ENCODE peak calls at places on chromosomes 5 and 9, in four cellular contexts. One of them, this sample, is unnamed.

GRCh38 chr5:98432378-98432777 is 341.1 kb upstream of the RGMB start:
- DNase-seq in stimulated activated CD8-positive, alpha-beta memory T cell treated with anti-CD3 and anti-CD28 coated beads, Interleukin-7, amount 100 ng/mL, for 1 hour: no peak
- DNase-seq in NCI-H82: no peak
- DNase-seq in substantia nigra: no peak
- DNase-seq in this sample: no peak

GRCh38 chr5:40736103-40736875 is 19.5 kb downstream of the TTC33 start:
- DNase-seq in substantia nigra: no peak
- DNase-seq in stimulated activated CD8-positive, alpha-beta memory T cell treated with anti-CD3 and anti-CD28 coated beads, Interleukin-7, amount 100 ng/mL, for 1 hour: no peak
- DNase-seq in NCI-H82: peak; percentile 38
- DNase-seq in this sample: no peak

GRCh38 chr9:115680226-115680625 is 473.4 kb upstream of the PAPPA start:
- DNase-seq in substantia nigra: no peak
- DNase-seq in stimulated activated CD8-positive, alpha-beta memory T cell treated with anti-CD3 and anti-CD28 coated beads, Interleukin-7, amount 100 ng/mL, for 1 hour: no peak
- DNase-seq in NCI-H82: no peak
- DNase-seq in this sample: no peak

GRCh38 chr5:8633259-8633658 is 764.3 kb downstream of the MTRR start:
- DNase-seq in NCI-H82: no peak
- DNase-seq in stimulated activated CD8-positive, alpha-beta memory T cell treated with anti-CD3 and anti-CD28 coated beads, Interleukin-7, amount 100 ng/mL, for 1 hour: no peak
- DNase-seq in substantia nigra: no peak
- DNase-seq in this sample: no peak

GRCh38 chr5:135216072-135216812 is 182.2 kb upstream of the PITX1 start:
- DNase-seq in stimulated activated CD8-positive, alpha-beta memory T cell treated with anti-CD3 and anti-CD28 coated beads, Interleukin-7, amount 100 ng/mL, for 1 hour: no peak
- DNase-seq in NCI-H82: no peak
- DNase-seq in substantia nigra: no peak
- DNase-seq in this sample: no peak

GRCh38 chr9:105912868-105913516 is 218.7 kb downstream of the TMEM38B start:
- DNase-seq in substantia nigra: no peak
- DNase-seq in stimulated activated CD8-positive, alpha-beta memory T cell treated with anti-CD3 and anti-CD28 coated beads, Interleukin-7, amount 100 ng/mL, for 1 hour: no peak
- DNase-seq in NCI-H82: no peak
- DNase-seq in this sample: no peak

GRCh38 chr5:134511796-134512660 is 13.4 kb upstream of the JADE2 start:
- DNase-seq in NCI-H82: peak; percentile 87
- DNase-seq in substantia nigra: peak; percentile 5
- DNase-seq in stimulated activated CD8-positive, alpha-beta memory T cell treated with anti-CD3 and anti-CD28 coated beads, Interleukin-7, amount 100 ng/mL, for 1 hour: no peak
- DNase-seq in this sample: no peak

GRCh38 chr9:16058131-16058549 is 505.3 kb downstream of the CCDC171 start:
- DNase-seq in stimulated activated CD8-positive, alpha-beta memory T cell treated with anti-CD3 and anti-CD28 coated beads, Interleukin-7, amount 100 ng/mL, for 1 hour: no peak
- DNase-seq in substantia nigra: no peak
- DNase-seq in NCI-H82: no peak
- DNase-seq in this sample: no peak

GRCh38 chr5:156322666-156323065 is 4.3 kb upstream of the SGCD start:
- DNase-seq in stimulated activated CD8-positive, alpha-beta memory T cell treated with anti-CD3 and anti-CD28 coated beads, Interleukin-7, amount 100 ng/mL, for 1 hour: no peak
- DNase-seq in substantia nigra: no peak
- DNase-seq in NCI-H82: peak; percentile 82
- DNase-seq in this sample: no peak

GRCh38 chr5:170076211-170076610 is 29.5 kb upstream of the FOXI1 start:
- DNase-seq in stimulated activated CD8-positive, alpha-beta memory T cell treated with anti-CD3 and anti-CD28 coated beads, Interleukin-7, amount 100 ng/mL, for 1 hour: no peak
- DNase-seq in NCI-H82: no peak
- DNase-seq in substantia nigra: no peak
- DNase-seq in this sample: no peak

GRCh38 chr5:127844631-127845030 is 141.4 kb downstream of the CCDC192 start:
- DNase-seq in stimulated activated CD8-positive, alpha-beta memory T cell treated with anti-CD3 and anti-CD28 coated beads, Interleukin-7, amount 100 ng/mL, for 1 hour: no peak
- DNase-seq in NCI-H82: no peak
- DNase-seq in substantia nigra: peak; percentile 73
- DNase-seq in this sample: peak; percentile 71

GRCh38 chr5:66004216-66004615 is 77.8 kb downstream of the ERBIN start:
- DNase-seq in substantia nigra: no peak
- DNase-seq in stimulated activated CD8-positive, alpha-beta memory T cell treated with anti-CD3 and anti-CD28 coated beads, Interleukin-7, amount 100 ng/mL, for 1 hour: no peak
- DNase-seq in NCI-H82: no peak
- DNase-seq in this sample: no peak

GRCh38 chr5:59246470-59247250 is 646.9 kb downstream of the PDE4D start:
- DNase-seq in stimulated activated CD8-positive, alpha-beta memory T cell treated with anti-CD3 and anti-CD28 coated beads, Interleukin-7, amount 100 ng/mL, for 1 hour: no peak
- DNase-seq in NCI-H82: no peak
- DNase-seq in substantia nigra: no peak
- DNase-seq in this sample: no peak

GRCh38 chr5:55578771-55579170 is 44.0 kb upstream of the PLPP1 start:
- DNase-seq in substantia nigra: no peak
- DNase-seq in NCI-H82: no peak
- DNase-seq in stimulated activated CD8-positive, alpha-beta memory T cell treated with anti-CD3 and anti-CD28 coated beads, Interleukin-7, amount 100 ng/mL, for 1 hour: no peak
- DNase-seq in this sample: no peak

GRCh38 chr5:6491548-6492290 is 43.1 kb downstream of the UBE2QL1 start:
- DNase-seq in stimulated activated CD8-positive, alpha-beta memory T cell treated with anti-CD3 and anti-CD28 coated beads, Interleukin-7, amount 100 ng/mL, for 1 hour: no peak
- DNase-seq in substantia nigra: no peak
- DNase-seq in NCI-H82: no peak
- DNase-seq in this sample: no peak

GRCh38 chr9:76985581-76985980 is 33.9 kb upstream of the FOXB2 start:
- DNase-seq in substantia nigra: no peak
- DNase-seq in NCI-H82: no peak
- DNase-seq in stimulated activated CD8-positive, alpha-beta memory T cell treated with anti-CD3 and anti-CD28 coated beads, Interleukin-7, amount 100 ng/mL, for 1 hour: no peak
- DNase-seq in this sample: no peak

GRCh38 chr9:3992924-3993323 is 306.9 kb downstream of the GLIS3 start:
- DNase-seq in stimulated activated CD8-positive, alpha-beta memory T cell treated with anti-CD3 and anti-CD28 coated beads, Interleukin-7, amount 100 ng/mL, for 1 hour: no peak
- DNase-seq in substantia nigra: no peak
- DNase-seq in NCI-H82: peak; percentile 2
- DNase-seq in this sample: no peak

GRCh38 chr9:116937361-116937760 is 250.3 kb downstream of the TRIM32 start:
- DNase-seq in NCI-H82: no peak
- DNase-seq in substantia nigra: no peak
- DNase-seq in stimulated activated CD8-positive, alpha-beta memory T cell treated with anti-CD3 and anti-CD28 coated beads, Interleukin-7, amount 100 ng/mL, for 1 hour: no peak
- DNase-seq in this sample: no peak

GRCh38 chr5:179909224-179909623 is 1.5 kb upstream of the TBC1D9B start:
- DNase-seq in stimulated activated CD8-positive, alpha-beta memory T cell treated with anti-CD3 and anti-CD28 coated beads, Interleukin-7, amount 100 ng/mL, for 1 hour: no peak
- DNase-seq in NCI-H82: no peak
- DNase-seq in substantia nigra: no peak
- DNase-seq in this sample: no peak

GRCh38 chr5:152688561-152689274 is 283.6 kb upstream of the NMUR2 start:
- DNase-seq in stimulated activated CD8-positive, alpha-beta memory T cell treated with anti-CD3 and anti-CD28 coated beads, Interleukin-7, amount 100 ng/mL, for 1 hour: no peak
- DNase-seq in NCI-H82: peak; percentile 83
- DNase-seq in substantia nigra: no peak
- DNase-seq in this sample: no peak

GRCh38 chr5:9605041-9605440 is 25.1 kb downstream of the TAS2R1 start:
- DNase-seq in stimulated activated CD8-positive, alpha-beta memory T cell treated with anti-CD3 and anti-CD28 coated beads, Interleukin-7, amount 100 ng/mL, for 1 hour: no peak
- DNase-seq in substantia nigra: no peak
- DNase-seq in NCI-H82: no peak
- DNase-seq in this sample: no peak

GRCh38 chr9:80794197-80794596 is 895.1 kb downstream of the TLE1 start:
- DNase-seq in NCI-H82: no peak
- DNase-seq in substantia nigra: no peak
- DNase-seq in stimulated activated CD8-positive, alpha-beta memory T cell treated with anti-CD3 and anti-CD28 coated beads, Interleukin-7, amount 100 ng/mL, for 1 hour: no peak
- DNase-seq in this sample: no peak

GRCh38 chr9:126461608-126462007 is 135.0 kb downstream of the MVB12B start:
- DNase-seq in stimulated activated CD8-positive, alpha-beta memory T cell treated with anti-CD3 and anti-CD28 coated beads, Interleukin-7, amount 100 ng/mL, for 1 hour: no peak
- DNase-seq in NCI-H82: no peak
- DNase-seq in substantia nigra: no peak
- DNase-seq in this sample: no peak

GRCh38 chr5:10331341-10331796 is 22.1 kb upstream of the MARCHF6 start:
- DNase-seq in substantia nigra: peak; percentile 30
- DNase-seq in NCI-H82: no peak
- DNase-seq in stimulated activated CD8-positive, alpha-beta memory T cell treated with anti-CD3 and anti-CD28 coated beads, Interleukin-7, amount 100 ng/mL, for 1 hour: no peak
- DNase-seq in this sample: no peak

GRCh38 chr5:103224118-103224893 is 34.3 kb upstream of the MACIR start:
- DNase-seq in NCI-H82: peak; percentile 48
- DNase-seq in substantia nigra: no peak
- DNase-seq in stimulated activated CD8-positive, alpha-beta memory T cell treated with anti-CD3 and anti-CD28 coated beads, Interleukin-7, amount 100 ng/mL, for 1 hour: no peak
- DNase-seq in this sample: peak; percentile 5

GRCh38 chr5:64628901-64629300 is 61.4 kb upstream of the SHISAL2B start:
- DNase-seq in stimulated activated CD8-positive, alpha-beta memory T cell treated with anti-CD3 and anti-CD28 coated beads, Interleukin-7, amount 100 ng/mL, for 1 hour: no peak
- DNase-seq in NCI-H82: no peak
- DNase-seq in substantia nigra: no peak
- DNase-seq in this sample: peak; percentile 37

GRCh38 chr5:96927008-96927407 is 8.9 kb upstream of the LNPEP start:
- DNase-seq in stimulated activated CD8-positive, alpha-beta memory T cell treated with anti-CD3 and anti-CD28 coated beads, Interleukin-7, amount 100 ng/mL, for 1 hour: no peak
- DNase-seq in NCI-H82: no peak
- DNase-seq in substantia nigra: no peak
- DNase-seq in this sample: no peak

GRCh38 chr5:171158581-171158980 is 150.5 kb upstream of the TLX3 start:
- DNase-seq in NCI-H82: no peak
- DNase-seq in stimulated activated CD8-positive, alpha-beta memory T cell treated with anti-CD3 and anti-CD28 coated beads, Interleukin-7, amount 100 ng/mL, for 1 hour: no peak
- DNase-seq in substantia nigra: no peak
- DNase-seq in this sample: no peak